ENCODE peak calls at places on chromosomes 2 and 18, in six cellular contexts. One of them, this sample, is unnamed.

GRCh38 chr2:207110310-207110709 is 55.4 kb downstream of the KLF7 start:
- DNase-seq in RWPE1: no peak
- DNase-seq in GM13976: no peak
- DNase-seq in mesothelial cell of epicardium: no peak
- DNase-seq in HFF-Myc: no peak
- DNase-seq in hepatocyte: no peak
- DNase-seq in this sample: no peak

GRCh38 chr2:223585691-223586090 is 16.5 kb downstream of the SCG2 start:
- DNase-seq in RWPE1: peak; percentile 8
- DNase-seq in GM13976: no peak
- DNase-seq in mesothelial cell of epicardium: no peak
- DNase-seq in HFF-Myc: no peak
- DNase-seq in hepatocyte: peak; percentile 47
- DNase-seq in this sample: peak; percentile 38

GRCh38 chr2:217742276-217742675 is 260.5 kb downstream of the TNS1 start:
- DNase-seq in RWPE1: no peak
- DNase-seq in GM13976: no peak
- DNase-seq in mesothelial cell of epicardium: peak; percentile 1
- DNase-seq in HFF-Myc: no peak
- DNase-seq in hepatocyte: no peak
- DNase-seq in this sample: no peak

GRCh38 chr2:74743778-74744177 is 89.7 kb downstream of the SEMA4F start:
- DNase-seq in RWPE1: no peak
- DNase-seq in GM13976: no peak
- DNase-seq in mesothelial cell of epicardium: no peak
- DNase-seq in HFF-Myc: no peak
- DNase-seq in hepatocyte: no peak
- DNase-seq in this sample: no peak

GRCh38 chr2:160114020-160114419 is 51.6 kb upstream of the PLA2R1 start:
- DNase-seq in RWPE1: no peak
- DNase-seq in GM13976: no peak
- DNase-seq in mesothelial cell of epicardium: no peak
- DNase-seq in HFF-Myc: no peak
- DNase-seq in hepatocyte: no peak
- DNase-seq in this sample: no peak

GRCh38 chr2:31526946-31527345 is 53.8 kb downstream of the SRD5A2 start:
- DNase-seq in RWPE1: no peak
- DNase-seq in GM13976: no peak
- DNase-seq in mesothelial cell of epicardium: no peak
- DNase-seq in HFF-Myc: no peak
- DNase-seq in hepatocyte: peak; percentile 25
- DNase-seq in this sample: no peak

GRCh38 chr2:176709541-176709951 is 440.3 kb downstream of the MTX2 start:
- DNase-seq in RWPE1: no peak
- DNase-seq in GM13976: no peak
- DNase-seq in mesothelial cell of epicardium: no peak
- DNase-seq in HFF-Myc: peak; percentile 16
- DNase-seq in hepatocyte: no peak
- DNase-seq in this sample: no peak

GRCh38 chr18:49059028-49059670 is 108.4 kb upstream of the SMAD7 start:
- DNase-seq in RWPE1: no peak
- DNase-seq in GM13976: no peak
- DNase-seq in mesothelial cell of epicardium: no peak
- DNase-seq in HFF-Myc: no peak
- DNase-seq in hepatocyte: no peak
- DNase-seq in this sample: no peak

GRCh38 chr2:55153564-55154315 is 78.4 kb downstream of the CLHC1 start:
- DNase-seq in RWPE1: peak; percentile 37
- DNase-seq in GM13976: no peak
- DNase-seq in mesothelial cell of epicardium: no peak
- DNase-seq in HFF-Myc: no peak
- DNase-seq in hepatocyte: no peak
- DNase-seq in this sample: no peak

GRCh38 chr18:35917043-35917442 is 55.4 kb upstream of the RMP24 start:
- DNase-seq in RWPE1: no peak
- DNase-seq in GM13976: no peak
- DNase-seq in mesothelial cell of epicardium: no peak
- DNase-seq in HFF-Myc: no peak
- DNase-seq in hepatocyte: no peak
- DNase-seq in this sample: no peak
- TF ChIP-seq CTCF in RWPE1: no peak
- TF ChIP-seq CTCF in GM13976: no peak
- TF ChIP-seq CTCF in mesothelial cell of epicardium: no peak
- TF ChIP-seq CTCF in HFF-Myc: peak; percentile 13
- TF ChIP-seq CTCF in hepatocyte: no peak
- TF ChIP-seq CTCF in this sample: peak; percentile 14

DNA sequence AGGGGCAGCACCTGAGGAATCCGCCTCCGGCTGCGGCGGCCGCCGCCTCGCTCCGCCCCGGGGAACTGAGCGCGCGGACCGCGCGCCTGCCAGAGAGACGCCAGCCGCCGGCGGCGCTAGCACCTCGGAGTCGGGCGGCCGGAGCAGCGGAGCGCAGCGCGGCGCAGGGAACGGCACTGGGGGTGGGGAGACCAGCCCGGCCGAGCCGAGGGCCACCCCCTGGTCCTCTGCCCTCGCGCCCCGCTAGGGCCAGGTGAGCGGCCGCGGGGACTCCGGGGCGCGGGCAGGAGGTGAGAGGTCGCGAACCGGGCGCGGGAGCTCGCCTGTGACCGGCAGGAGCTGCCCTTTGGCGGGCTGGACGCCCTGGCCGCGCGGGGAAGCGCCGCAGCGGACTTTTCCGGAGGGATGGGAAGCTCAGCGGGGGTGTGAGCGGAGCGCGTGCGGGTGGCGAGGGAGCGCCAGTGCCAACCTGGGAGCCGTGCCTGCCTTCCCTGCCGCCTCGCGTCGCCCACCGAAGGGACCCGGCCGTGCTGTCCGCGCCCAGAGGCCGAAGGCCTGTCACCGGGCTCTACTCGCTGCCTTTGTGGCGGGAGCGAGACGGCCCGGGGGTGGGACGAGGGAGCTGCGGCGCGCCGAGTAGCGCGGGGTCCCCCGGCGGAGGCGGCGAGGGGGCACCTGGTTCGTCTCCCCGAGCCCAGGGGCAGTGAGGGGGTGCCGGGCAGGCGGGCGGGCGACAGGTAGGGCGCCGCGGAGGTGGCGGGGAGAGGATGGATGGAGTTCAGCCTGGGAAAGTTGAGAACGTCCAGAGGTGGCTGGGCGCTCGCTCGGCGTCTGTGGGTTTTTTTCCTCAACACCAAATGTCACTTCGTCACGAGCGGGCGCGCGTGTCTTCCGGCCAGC is at the start of gene GREB1L:
- DNase-seq in RWPE1: peak; percentile 67
- DNase-seq in GM13976: peak; percentile 69
- DNase-seq in mesothelial cell of epicardium: peak; percentile 86
- DNase-seq in HFF-Myc: no peak
- DNase-seq in hepatocyte: peak; percentile 90
- DNase-seq in this sample: peak; percentile 85
- TF ChIP-seq CTCF in RWPE1: peak; percentile 41
- TF ChIP-seq CTCF in GM13976: no peak
- TF ChIP-seq CTCF in mesothelial cell of epicardium: peak; percentile 22
- TF ChIP-seq CTCF in HFF-Myc: no peak
- TF ChIP-seq CTCF in hepatocyte: peak; percentile 37
- TF ChIP-seq CTCF in this sample: no peak

GRCh38 chr2:73212448-73213176 is 1.4 kb upstream of the SMYD5 start:
- DNase-seq in RWPE1: peak; percentile 81
- DNase-seq in GM13976: peak; percentile 86
- DNase-seq in mesothelial cell of epicardium: peak; percentile 78
- DNase-seq in HFF-Myc: peak; percentile 42
- DNase-seq in hepatocyte: peak; percentile 86
- DNase-seq in this sample: peak; percentile 82
- TF ChIP-seq CTCF in RWPE1: peak; percentile 89
- TF ChIP-seq CTCF in GM13976: peak; percentile 88
- TF ChIP-seq CTCF in mesothelial cell of epicardium: peak; percentile 94
- TF ChIP-seq CTCF in HFF-Myc: peak; percentile 99
- TF ChIP-seq CTCF in hepatocyte: peak; percentile 81
- TF ChIP-seq CTCF in this sample: peak; percentile 87

DNA sequence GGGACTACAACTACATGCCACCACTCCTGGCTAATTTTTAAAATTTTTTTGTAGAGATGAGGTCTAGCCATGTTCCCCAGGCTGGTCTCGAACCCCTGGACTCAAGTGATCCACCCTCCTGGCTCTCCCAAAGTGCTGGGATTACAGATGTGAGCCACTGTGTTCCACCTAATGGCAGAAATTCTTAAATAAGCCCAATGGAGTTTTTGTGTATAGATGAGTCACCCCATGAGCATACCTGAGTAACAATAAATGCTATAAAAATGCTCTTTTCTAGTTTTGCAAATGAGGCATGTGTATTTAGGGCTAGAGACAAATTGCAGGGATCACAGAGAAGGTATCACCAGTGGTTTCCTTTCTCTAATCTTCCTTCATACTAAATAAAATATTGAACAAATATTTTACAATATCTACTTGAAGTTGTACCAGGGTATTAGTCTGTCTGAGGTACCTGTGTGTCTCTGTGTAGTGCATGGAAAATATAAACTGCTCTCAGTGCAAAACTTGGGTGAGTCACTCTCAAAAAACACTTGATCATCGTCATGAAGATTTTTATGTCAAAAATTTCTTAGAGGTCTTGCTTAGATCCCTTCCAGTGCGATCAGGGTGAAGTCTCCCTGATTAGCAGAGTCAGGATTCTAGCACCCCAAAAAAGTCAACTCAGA is 337.1 kb upstream of the MMADHC start:
- DNase-seq in RWPE1: no peak
- DNase-seq in GM13976: no peak
- DNase-seq in mesothelial cell of epicardium: no peak
- DNase-seq in HFF-Myc: no peak
- DNase-seq in hepatocyte: no peak
- DNase-seq in this sample: no peak
- TF ChIP-seq CTCF in RWPE1: no peak
- TF ChIP-seq CTCF in GM13976: no peak
- TF ChIP-seq CTCF in mesothelial cell of epicardium: no peak
- TF ChIP-seq CTCF in HFF-Myc: no peak
- TF ChIP-seq CTCF in hepatocyte: no peak
- TF ChIP-seq CTCF in this sample: no peak

GRCh38 chr18:75170022-75170789 is 38.7 kb downstream of the PTGR3 start:
- DNase-seq in RWPE1: no peak
- DNase-seq in GM13976: no peak
- DNase-seq in mesothelial cell of epicardium: no peak
- DNase-seq in HFF-Myc: no peak
- DNase-seq in hepatocyte: no peak
- DNase-seq in this sample: no peak
- TF ChIP-seq CTCF in RWPE1: no peak
- TF ChIP-seq CTCF in GM13976: no peak
- TF ChIP-seq CTCF in mesothelial cell of epicardium: no peak
- TF ChIP-seq CTCF in HFF-Myc: no peak
- TF ChIP-seq CTCF in hepatocyte: no peak
- TF ChIP-seq CTCF in this sample: no peak